ENCODE peak calls at places on chromosomes 12 and 14, in five cellular contexts. Q is Right ventricle myocardium superior, K is AG08395, J is posterior cingulate gyrus, A is EH. T is an unnamed sample.

GRCh38 chr14:56119221-56119967 is 1.2 kb downstream of the PELI2 start:
- DNase-seq in J (peak; percentile 80), Q (peak; percentile 77), K (peak; percentile 34), A (peak; percentile 59), T (peak; percentile 39)

GRCh38 chr12:109818900-109819500 is 14.2 kb downstream of the TRPV4 start:
- DNase-seq in K (peak; percentile 91), J (no peak), Q (no peak), A (peak; percentile 90), T (peak; percentile 37)

GRCh38 chr12:7241404-7242005 is 52.0 kb downstream of the PEX5 start:
- DNase-seq in A (peak; percentile 58), K (peak; percentile 58), Q (no peak), J (no peak), T (peak; percentile 84)

GRCh38 chr12:75711276-75711675 is 199.9 kb upstream of the KRR1 start:
- DNase-seq in A (no peak), K (no peak), Q (no peak), J (no peak), T (no peak)

GRCh38 chr14:73728106-73729014 is 14.2 kb upstream of the PNMA1 start:
- DNase-seq in Q (peak; percentile 91), A (peak; percentile 79), K (peak; percentile 86), J (peak; percentile 91), T (peak; percentile 74)

GRCh38 chr14:50801706-50802105 is 29.3 kb downstream of the NIN start:
- DNase-seq in J (no peak), K (peak; percentile 14), Q (no peak), A (peak; percentile 71), T (peak; percentile 72)

GRCh38 chr12:78555802-78556201 is 308.8 kb upstream of the SYT1 start:
- DNase-seq in Q (no peak), K (no peak), A (peak; percentile 4), J (no peak), T (no peak)

GRCh38 chr12:79203103-79203502 is 338.5 kb downstream of the SYT1 start:
- DNase-seq in K (no peak), A (no peak), Q (no peak), J (no peak), T (no peak)

GRCh38 chr14:88256997-88257755 is 65.9 kb downstream of the KCNK10 start:
- DNase-seq in Q (no peak), J (no peak), A (peak; percentile 7), K (no peak), T (no peak)

GRCh38 chr12:33763331-33763730 is 259.0 kb upstream of the ALG10 start:
- DNase-seq in J (no peak), K (no peak), Q (no peak), A (no peak), T (no peak)

GRCh38 chr12:107450541-107450940 is 235.1 kb upstream of the PWP1 start:
- DNase-seq in A (no peak), J (no peak), Q (no peak), K (no peak), T (no peak)

GRCh38 chr12:58491296-58491695 is 429.0 kb downstream of the LRIG3 start:
- DNase-seq in A (peak; percentile 71), J (no peak), K (peak; percentile 36), Q (no peak), T (peak; percentile 34)

GRCh38 chr12:111384596-111384995 is 15.7 kb upstream of the PHETA1 start:
- DNase-seq in A (no peak), Q (no peak), K (no peak), J (no peak), T (no peak)

GRCh38 chr12:132253698-132254480 is 75.5 kb downstream of the GALNT9 start:
- DNase-seq in K (no peak), Q (peak; percentile 25), J (no peak), A (no peak), T (no peak)

GRCh38 chr14:102486513-102487203 is 22.9 kb downstream of the ANKRD9 start:
- DNase-seq in K (no peak), J (peak; percentile 66), A (no peak), Q (peak; percentile 38), T (no peak)

GRCh38 chr12:79614730-79615129 is 76.0 kb downstream of the PAWR start:
- DNase-seq in J (no peak), K (no peak), Q (no peak), A (peak; percentile 34), T (no peak)

GRCh38 chr12:51275088-51275487 is 4.9 kb upstream of the SMAGP start:
- DNase-seq in Q (no peak), K (no peak), A (no peak), J (no peak), T (no peak)

GRCh38 chr12:11711675-11712327 is 62.3 kb downstream of the ETV6 start:
- DNase-seq in K (peak; percentile 61), J (no peak), Q (no peak), A (peak; percentile 60), T (no peak)

GRCh38 chr12:68901551-68901950 is 31.4 kb downstream of the CPM start:
- DNase-seq in Q (no peak), K (no peak), A (no peak), J (no peak), T (no peak)

GRCh38 chr14:45028107-45028626 is 55.7 kb upstream of the PRPF39 start:
- DNase-seq in K (no peak), A (no peak), Q (no peak), J (no peak), T (no peak)

GRCh38 chr14:105066285-105067071 is 1.2 kb upstream of the GPR132 start:
- DNase-seq in J (peak; percentile 64), K (no peak), A (no peak), Q (peak; percentile 22), T (no peak)

GRCh38 chr12:118436002-118436724 is 59.8 kb downstream of the SUDS3 start:
- DNase-seq in Q (no peak), J (no peak), A (peak; percentile 30), K (no peak), T (no peak)

GRCh38 chr12:16604853-16605252 is 1.1 kb downstream of the LMO3 start:
- DNase-seq in Q (peak; percentile 42), A (no peak), J (peak; percentile 78), K (no peak), T (no peak)

GRCh38 chr12:122844366-122844971 is 9.2 kb downstream of the HIP1R start:
- DNase-seq in K (no peak), Q (peak; percentile 22), A (no peak), J (peak; percentile 69), T (no peak)

GRCh38 chr12:109721276-109721675 is 7.7 kb downstream of the FAM222A start:
- DNase-seq in K (no peak), Q (peak; percentile 61), A (no peak), J (no peak), T (no peak)

GRCh38 chr14:32428149-32428548 is 99.1 kb downstream of the AKAP6 start:
- DNase-seq in Q (no peak), K (no peak), J (no peak), A (no peak), T (no peak)

GRCh38 chr14:75469606-75470237 is 41.9 kb downstream of the JDP2 start:
- DNase-seq in A (no peak), Q (no peak), J (peak; percentile 80), K (no peak), T (no peak)

GRCh38 chr12:50088577-50089335 is 3.6 kb downstream of the SMARCD1 start:
- DNase-seq in A (peak; percentile 66), Q (no peak), K (peak; percentile 49), J (no peak), T (peak; percentile 40)

GRCh38 chr12:14776236-14776959 is 26.9 kb downstream of the WBP11 start:
- DNase-seq in J (no peak), A (peak; percentile 28), Q (no peak), K (no peak), T (peak; percentile 25)